ENCODE peak calls at places on chromosomes 13 and 19, in four cellular contexts. B is AG10803, W is Peyer's patch, T is ascending aorta. C is an unnamed sample.

GRCh38 chr19:46944918-46945628 is 74.6 kb upstream of the NPAS1 start:
- DNase-seq in B (peak), W (no peak), T (peak), C (peak)

GRCh38 chr13:80742027-80742426 is 401.1 kb upstream of the SPRY2 start:
- DNase-seq in T (no peak), W (no peak), B (no peak), C (no peak)

GRCh38 chr13:41352935-41353801 is 42.1 kb downstream of the NAA16 start:
- DNase-seq in W (peak), T (no peak), B (peak), C (peak)

GRCh38 chr19:42540071-42540553 is 11.8 kb upstream of the CEACAM1 start:
- DNase-seq in T (peak), B (no peak), W (peak), C (no peak)

GRCh38 chr19:12947702-12948596 is 2.3 kb downstream of the RAD23A start:
- DNase-seq in T (no peak), B (no peak), W (no peak), C (no peak)

GRCh38 chr13:59960683-59961082 is 203.0 kb downstream of the DIAPH3 start:
- DNase-seq in B (no peak), W (no peak), T (no peak), C (peak)

GRCh38 chr19:45444318-45445041 is 20.8 kb upstream of the ERCC1 start:
- DNase-seq in T (peak), W (peak), B (peak), C (peak)

GRCh38 chr13:72141845-72142470 is 275.0 kb upstream of the DACH1 start:
- DNase-seq in W (no peak), T (no peak), B (peak), C (peak)

GRCh38 chr19:17688853-17689595 is 870 bp upstream of the UNC13A start:
- DNase-seq in T (no peak), W (no peak), B (no peak), C (no peak)

GRCh38 chr19:49150106-49150943 is 4.9 kb downstream of the HRC start:
- DNase-seq in B (peak), W (peak), T (peak), C (peak)

GRCh38 chr19:275958-276646 is 15.1 kb downstream of the PLPP2 start:
- DNase-seq in B (no peak), T (no peak), W (no peak), C (no peak)

GRCh38 chr19:48333467-48334384 is 8.4 kb downstream of the EMP3 start:
- DNase-seq in W (peak), B (peak), T (peak), C (peak)

GRCh38 chr19:10769533-10770491 is 51.9 kb downstream of the DNM2 start:
- DNase-seq in T (peak), W (no peak), B (peak), C (peak)

GRCh38 chr19:48915757-48916156 is 15.6 kb downstream of the NUCB1 start:
- DNase-seq in B (no peak), T (no peak), W (no peak), C (no peak)

DNA sequence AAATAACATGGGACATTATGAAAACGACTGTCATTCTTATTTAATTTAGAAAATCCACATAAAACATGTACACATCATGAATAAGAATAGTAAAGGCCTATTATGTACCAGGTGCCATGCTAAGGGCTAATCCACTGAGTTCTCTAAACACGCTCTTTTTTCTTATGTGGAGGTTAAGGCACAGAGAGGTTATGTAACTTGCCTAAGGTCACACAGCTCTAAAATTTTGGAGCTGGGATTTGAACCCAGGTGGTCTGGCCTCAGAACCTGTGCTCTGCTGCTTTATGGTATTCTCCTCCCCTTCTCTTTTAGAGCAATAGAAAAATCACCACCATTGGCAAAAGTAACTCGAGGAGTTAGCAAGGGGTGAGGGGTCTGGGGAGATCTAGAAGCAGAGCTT is 156.9 kb upstream of the ZNF536 start:
- DNase-seq in W (no peak), B (no peak), T (no peak), C (no peak)
- H3K4me3 ChIP-seq in W (no peak), B (no peak), T (no peak), C (no peak)

DNA sequence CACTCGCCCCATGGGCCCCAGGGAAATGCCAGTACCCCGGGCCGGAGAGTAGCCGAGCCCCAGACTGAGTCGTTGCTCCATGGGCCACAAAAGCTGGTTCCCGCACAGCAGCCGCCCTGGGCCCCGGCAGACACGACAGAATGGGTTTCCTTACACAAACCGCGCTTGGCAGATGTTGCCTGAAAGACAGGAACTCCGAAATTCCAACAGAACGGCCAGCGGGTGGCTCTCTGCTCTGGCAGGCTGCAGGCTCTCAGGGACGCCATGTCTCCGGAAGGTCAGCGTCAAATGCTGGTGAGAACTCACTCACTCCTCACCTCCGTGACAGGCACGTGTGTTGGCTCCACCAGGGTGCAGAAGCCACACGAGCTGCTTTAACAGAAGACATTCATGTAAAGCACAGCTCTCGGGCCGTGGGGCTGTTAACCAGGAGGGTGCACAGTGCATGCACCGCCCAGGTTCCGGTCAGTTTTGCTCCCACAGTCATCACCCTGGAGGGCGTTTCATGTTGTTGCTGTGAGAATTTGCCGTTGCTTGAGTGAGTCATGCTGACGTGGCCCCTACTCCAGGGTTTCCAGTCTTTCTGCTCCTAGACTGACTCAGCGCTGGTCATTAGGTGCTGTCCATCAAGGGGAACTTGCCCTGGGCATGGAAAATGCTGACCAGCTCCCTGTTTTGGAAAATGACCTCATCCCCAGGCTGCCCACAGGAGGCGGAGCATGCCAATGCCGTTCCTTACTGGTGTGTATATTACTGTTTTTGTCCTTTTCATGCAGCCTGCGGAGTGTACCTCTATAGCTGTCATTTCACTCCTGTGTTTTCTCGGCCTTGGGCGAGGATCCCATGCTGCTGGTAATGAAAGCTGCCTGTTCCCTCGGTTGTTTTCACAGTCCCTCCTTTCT is 44.8 kb downstream of the ANKRD10 start:
- DNase-seq in T (peak), W (peak), B (peak), C (peak)
- TF ChIP-seq CTCF in T (no peak), W (no peak), B (no peak), C (no peak)

DNA sequence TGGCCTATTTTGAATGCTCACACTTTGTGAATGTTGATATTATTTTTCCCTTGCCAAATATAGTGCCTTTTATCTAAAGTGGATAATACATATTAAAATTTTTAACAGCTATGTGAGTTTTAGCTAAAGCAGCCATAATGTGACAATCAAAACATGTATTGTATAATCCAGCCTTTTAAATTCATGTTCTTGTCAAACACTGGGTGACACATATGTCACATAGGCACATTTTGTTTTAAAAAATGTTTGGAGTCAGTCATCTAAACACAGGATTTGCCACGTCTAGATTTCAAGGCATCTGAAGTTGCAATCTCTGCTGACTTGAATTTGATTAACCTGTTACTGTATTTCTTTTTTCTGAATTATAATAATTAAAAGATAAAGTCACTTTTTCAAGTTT is 1256.5 kb downstream of the SLITRK1 start:
- DNase-seq in B (no peak), W (no peak), T (no peak), C (no peak)
- H3K4me3 ChIP-seq in B (no peak), W (no peak), T (no peak), C (no peak)

GRCh38 chr13:39210961-39211534 is 172.8 kb downstream of the NHLRC3 start:
- DNase-seq in T (no peak), B (no peak), W (no peak), C (no peak)
- TF ChIP-seq CTCF in T (no peak), B (no peak), W (no peak), C (peak)